ENCODE peak calls at places on chromosomes 4 and X, in six cellular contexts. One of them, this sample, is unnamed.

GRCh38 chr4:77175201-77175610 is 18.2 kb downstream of the CCNG2 start:
- DNase-seq in AG09309: no peak
- DNase-seq in GM23338: peak
- DNase-seq in sigmoid colon: no peak
- DNase-seq in adrenal gland: no peak
- DNase-seq in fibroblast of lung: no peak
- DNase-seq in this sample: no peak

GRCh38 chr4:159430896-159431295 is 328.0 kb downstream of the RAPGEF2 start:
- DNase-seq in AG09309: no peak
- DNase-seq in GM23338: no peak
- DNase-seq in sigmoid colon: no peak
- DNase-seq in adrenal gland: no peak
- DNase-seq in fibroblast of lung: no peak
- DNase-seq in this sample: no peak

GRCh38 chr4:150436598-150437370 is 145.2 kb upstream of the MAB21L2 start:
- DNase-seq in AG09309: no peak
- DNase-seq in GM23338: no peak
- DNase-seq in sigmoid colon: no peak
- DNase-seq in adrenal gland: no peak
- DNase-seq in fibroblast of lung: no peak
- DNase-seq in this sample: no peak

GRCh38 chr4:167964766-167965373 is 127.5 kb upstream of the ANXA10 start:
- DNase-seq in AG09309: no peak
- DNase-seq in GM23338: no peak
- DNase-seq in sigmoid colon: no peak
- DNase-seq in adrenal gland: no peak
- DNase-seq in fibroblast of lung: no peak
- DNase-seq in this sample: peak

GRCh38 chr4:47349323-47349722 is 114.2 kb downstream of the COMMD8 start:
- DNase-seq in AG09309: no peak
- DNase-seq in GM23338: no peak
- DNase-seq in sigmoid colon: no peak
- DNase-seq in adrenal gland: no peak
- DNase-seq in fibroblast of lung: peak
- DNase-seq in this sample: peak

GRCh38 chr4:69843932-69844331 is 16.0 kb downstream of the SULT1E1 start:
- DNase-seq in AG09309: no peak
- DNase-seq in GM23338: no peak
- DNase-seq in sigmoid colon: no peak
- DNase-seq in adrenal gland: no peak
- DNase-seq in fibroblast of lung: no peak
- DNase-seq in this sample: no peak

GRCh38 chr4:172042714-172043114 is 229.5 kb downstream of the GALNTL6 start:
- DNase-seq in AG09309: no peak
- DNase-seq in GM23338: no peak
- DNase-seq in sigmoid colon: no peak
- DNase-seq in adrenal gland: peak
- DNase-seq in fibroblast of lung: peak
- DNase-seq in this sample: no peak

GRCh38 chrX:109856974-109857373 is 123.9 kb upstream of the ACSL4 start:
- DNase-seq in AG09309: no peak
- DNase-seq in GM23338: peak
- DNase-seq in sigmoid colon: no peak
- DNase-seq in adrenal gland: no peak
- DNase-seq in fibroblast of lung: peak
- DNase-seq in this sample: peak

GRCh38 chrX:49001521-49002090 is 458 bp downstream of the GRIPAP1 start:
- DNase-seq in AG09309: no peak
- DNase-seq in GM23338: peak
- DNase-seq in sigmoid colon: no peak
- DNase-seq in adrenal gland: no peak
- DNase-seq in fibroblast of lung: peak
- DNase-seq in this sample: peak

GRCh38 chrX:318068-318738 is 393 bp downstream of the GTPBP6 start:
- DNase-seq in AG09309: peak
- DNase-seq in GM23338: peak
- DNase-seq in sigmoid colon: peak
- DNase-seq in adrenal gland: peak
- DNase-seq in fibroblast of lung: peak
- DNase-seq in this sample: peak

GRCh38 chr4:105895609-105896460 is 564 bp downstream of the NPNT start:
- DNase-seq in AG09309: no peak
- DNase-seq in GM23338: peak
- DNase-seq in sigmoid colon: no peak
- DNase-seq in adrenal gland: peak
- DNase-seq in fibroblast of lung: peak
- DNase-seq in this sample: peak

GRCh38 chr4:36568575-36568974 is 287.2 kb downstream of the DTHD1 start:
- DNase-seq in AG09309: no peak
- DNase-seq in GM23338: no peak
- DNase-seq in sigmoid colon: no peak
- DNase-seq in adrenal gland: no peak
- DNase-seq in fibroblast of lung: no peak
- DNase-seq in this sample: no peak

GRCh38 chr4:102612824-102613366 is 111.7 kb downstream of the NFKB1 start:
- DNase-seq in AG09309: no peak
- DNase-seq in GM23338: no peak
- DNase-seq in sigmoid colon: no peak
- DNase-seq in adrenal gland: no peak
- DNase-seq in fibroblast of lung: no peak
- DNase-seq in this sample: no peak

GRCh38 chr4:136931771-136932170 is 600.5 kb downstream of the PCDH18 start:
- DNase-seq in AG09309: no peak
- DNase-seq in GM23338: no peak
- DNase-seq in sigmoid colon: no peak
- DNase-seq in adrenal gland: no peak
- DNase-seq in fibroblast of lung: peak
- DNase-seq in this sample: no peak

GRCh38 chr4:37685726-37686372 is 327 bp downstream of the RELL1 start:
- DNase-seq in AG09309: no peak
- DNase-seq in GM23338: peak
- DNase-seq in sigmoid colon: peak
- DNase-seq in adrenal gland: peak
- DNase-seq in fibroblast of lung: peak
- DNase-seq in this sample: peak

GRCh38 chr4:163748474-163748873 is 254.0 kb downstream of the TMA16 start:
- DNase-seq in AG09309: no peak
- DNase-seq in GM23338: no peak
- DNase-seq in sigmoid colon: no peak
- DNase-seq in adrenal gland: no peak
- DNase-seq in fibroblast of lung: peak
- DNase-seq in this sample: no peak

GRCh38 chr4:36835246-36835645 is 409.3 kb upstream of the NWD2 start:
- DNase-seq in AG09309: no peak
- DNase-seq in GM23338: no peak
- DNase-seq in sigmoid colon: no peak
- DNase-seq in adrenal gland: no peak
- DNase-seq in fibroblast of lung: no peak
- DNase-seq in this sample: no peak

GRCh38 chr4:124846306-124846705 is 133.8 kb upstream of the ANKRD50 start:
- DNase-seq in AG09309: no peak
- DNase-seq in GM23338: no peak
- DNase-seq in sigmoid colon: no peak
- DNase-seq in adrenal gland: no peak
- DNase-seq in fibroblast of lung: no peak
- DNase-seq in this sample: no peak

GRCh38 chr4:3330682-3331081 is 37.9 kb downstream of the RGS12 start:
- DNase-seq in AG09309: no peak
- DNase-seq in GM23338: no peak
- DNase-seq in sigmoid colon: no peak
- DNase-seq in adrenal gland: peak
- DNase-seq in fibroblast of lung: no peak
- DNase-seq in this sample: no peak

GRCh38 chr4:56655209-56655626 is 25.9 kb downstream of the HOPX start:
- DNase-seq in AG09309: no peak
- DNase-seq in GM23338: peak
- DNase-seq in sigmoid colon: peak
- DNase-seq in adrenal gland: peak
- DNase-seq in fibroblast of lung: peak
- DNase-seq in this sample: peak

GRCh38 chr4:66585767-66586166 is 915.5 kb upstream of the EPHA5 start:
- DNase-seq in AG09309: no peak
- DNase-seq in GM23338: no peak
- DNase-seq in sigmoid colon: no peak
- DNase-seq in adrenal gland: no peak
- DNase-seq in fibroblast of lung: no peak
- DNase-seq in this sample: no peak

GRCh38 chr4:1543561-1543960 is 137.3 kb upstream of the NKX1-1 start:
- DNase-seq in AG09309: no peak
- DNase-seq in GM23338: no peak
- DNase-seq in sigmoid colon: no peak
- DNase-seq in adrenal gland: no peak
- DNase-seq in fibroblast of lung: no peak
- DNase-seq in this sample: no peak

GRCh38 chr4:6563935-6564645 is 10.9 kb upstream of the MAN2B2 start:
- DNase-seq in AG09309: no peak
- DNase-seq in GM23338: peak
- DNase-seq in sigmoid colon: no peak
- DNase-seq in adrenal gland: no peak
- DNase-seq in fibroblast of lung: no peak
- DNase-seq in this sample: no peak

DNA sequence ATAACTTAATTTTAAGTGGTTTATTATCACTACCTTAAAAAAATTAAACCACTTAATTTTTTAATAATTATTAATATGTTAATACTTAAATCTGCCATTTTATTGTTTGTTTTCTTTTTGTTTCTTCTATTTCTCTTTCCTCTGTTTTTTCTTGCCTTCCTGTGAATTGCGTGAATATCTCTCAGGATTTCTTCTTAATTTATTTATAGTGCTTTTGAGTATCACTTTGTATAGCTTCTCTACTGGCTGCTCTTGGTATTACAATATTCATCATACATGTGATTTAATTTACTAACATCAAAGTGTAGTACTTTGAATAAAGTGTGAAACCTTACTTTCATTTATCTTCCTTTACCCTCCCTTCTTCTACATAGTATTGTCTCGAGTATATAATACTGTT is 349.5 kb upstream of the CPXCR1 start:
- DNase-seq in AG09309: no peak
- DNase-seq in GM23338: no peak
- DNase-seq in sigmoid colon: no peak
- DNase-seq in adrenal gland: no peak
- DNase-seq in fibroblast of lung: no peak
- DNase-seq in this sample: no peak
- TF ChIP-seq CTCF in AG09309: no peak
- TF ChIP-seq CTCF in GM23338: peak
- TF ChIP-seq CTCF in sigmoid colon: no peak
- TF ChIP-seq CTCF in adrenal gland: peak
- TF ChIP-seq CTCF in fibroblast of lung: no peak
- TF ChIP-seq CTCF in this sample: no peak

DNA sequence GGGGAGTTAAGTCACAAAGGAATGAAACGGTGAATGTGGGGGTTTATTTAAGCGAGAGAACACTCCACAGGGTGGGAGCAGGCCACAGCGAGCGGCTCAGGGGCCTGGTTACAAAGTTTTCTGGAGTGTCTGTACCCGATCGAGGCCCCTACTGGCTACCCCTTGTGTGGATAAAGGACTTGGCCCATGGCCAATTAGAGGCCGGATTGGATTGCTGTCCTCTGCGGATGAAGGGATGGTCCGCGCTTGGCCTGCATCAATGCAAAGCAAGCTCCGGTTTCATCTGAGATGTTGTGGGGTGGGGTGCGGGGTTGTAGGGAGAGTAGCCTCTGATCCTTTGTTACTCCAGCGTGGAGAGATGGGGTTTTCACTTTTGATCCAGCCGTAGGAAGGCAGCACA is 1574.5 kb upstream of the TENM3 start:
- DNase-seq in AG09309: no peak
- DNase-seq in GM23338: no peak
- DNase-seq in sigmoid colon: no peak
- DNase-seq in adrenal gland: peak
- DNase-seq in fibroblast of lung: no peak
- DNase-seq in this sample: no peak
- H3K4me3 ChIP-seq in AG09309: no peak
- H3K4me3 ChIP-seq in GM23338: no peak
- H3K4me3 ChIP-seq in sigmoid colon: no peak
- H3K4me3 ChIP-seq in adrenal gland: no peak
- H3K4me3 ChIP-seq in fibroblast of lung: no peak
- H3K4me3 ChIP-seq in this sample: no peak

DNA sequence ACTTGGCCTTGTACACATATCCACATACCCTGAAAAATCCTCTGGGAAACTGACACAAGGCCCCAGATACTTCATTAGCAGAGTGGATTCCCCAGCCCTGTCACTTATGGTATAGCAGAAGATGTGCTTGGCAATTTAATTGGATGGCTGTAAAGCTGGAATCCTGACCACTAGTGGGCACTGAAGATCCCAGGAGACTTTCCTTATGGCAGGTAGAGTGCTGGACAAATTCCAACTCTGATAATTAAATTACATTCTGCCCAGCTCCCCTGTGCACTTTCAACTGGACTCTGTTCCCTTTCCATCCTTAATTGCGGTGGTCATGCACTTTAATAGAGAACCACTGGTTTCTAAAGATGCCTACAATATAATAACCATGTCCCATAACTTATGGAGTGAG is 119.8 kb downstream of the DCK start:
- DNase-seq in AG09309: no peak
- DNase-seq in GM23338: peak
- DNase-seq in sigmoid colon: no peak
- DNase-seq in adrenal gland: no peak
- DNase-seq in fibroblast of lung: no peak
- DNase-seq in this sample: no peak
- TF ChIP-seq CTCF in AG09309: no peak
- TF ChIP-seq CTCF in GM23338: peak
- TF ChIP-seq CTCF in sigmoid colon: no peak
- TF ChIP-seq CTCF in adrenal gland: no peak
- TF ChIP-seq CTCF in fibroblast of lung: no peak
- TF ChIP-seq CTCF in this sample: no peak

GRCh38 chr4:87306056-87306455 is 16.6 kb downstream of the HSD17B13 start:
- DNase-seq in AG09309: no peak
- DNase-seq in GM23338: no peak
- DNase-seq in sigmoid colon: no peak
- DNase-seq in adrenal gland: no peak
- DNase-seq in fibroblast of lung: no peak
- DNase-seq in this sample: no peak
- H3K4me3 ChIP-seq in AG09309: no peak
- H3K4me3 ChIP-seq in GM23338: no peak
- H3K4me3 ChIP-seq in sigmoid colon: no peak
- H3K4me3 ChIP-seq in adrenal gland: no peak
- H3K4me3 ChIP-seq in fibroblast of lung: no peak
- H3K4me3 ChIP-seq in this sample: no peak

GRCh38 chr4:185820119-185821028 is 8.4 kb upstream of the SORBS2 start:
- DNase-seq in AG09309: no peak
- DNase-seq in GM23338: peak
- DNase-seq in sigmoid colon: no peak
- DNase-seq in adrenal gland: no peak
- DNase-seq in fibroblast of lung: no peak
- DNase-seq in this sample: no peak
- TF ChIP-seq CTCF in AG09309: no peak
- TF ChIP-seq CTCF in GM23338: no peak
- TF ChIP-seq CTCF in sigmoid colon: no peak
- TF ChIP-seq CTCF in adrenal gland: no peak
- TF ChIP-seq CTCF in fibroblast of lung: no peak
- TF ChIP-seq CTCF in this sample: no peak

GRCh38 chr4:22988526-22988925 is 295.8 kb downstream of the GBA3 start:
- DNase-seq in AG09309: no peak
- DNase-seq in GM23338: no peak
- DNase-seq in sigmoid colon: no peak
- DNase-seq in adrenal gland: no peak
- DNase-seq in fibroblast of lung: peak
- DNase-seq in this sample: no peak
- H3K4me3 ChIP-seq in AG09309: no peak
- H3K4me3 ChIP-seq in GM23338: no peak
- H3K4me3 ChIP-seq in sigmoid colon: no peak
- H3K4me3 ChIP-seq in adrenal gland: no peak
- H3K4me3 ChIP-seq in fibroblast of lung: no peak
- H3K4me3 ChIP-seq in this sample: no peak

This sample was measured in foreskin fibroblast.